ENCODE peak calls at places on chromosomes 12 and 14, in nine cellular contexts. One of them, this sample, is unnamed.

GRCh38 chr12:63222582-63222981 is 71.6 kb upstream of the AVPR1A start:
- DNase-seq in left kidney: no peak
- DNase-seq in NCI-H460: no peak
- DNase-seq in CD8-positive, alpha-beta T cell: no peak
- DNase-seq in ACHN: no peak
- DNase-seq in GF-D8: no peak
- DNase-seq in CD8-positive, alpha-beta memory T cell: no peak
- DNase-seq in Ammon's horn: no peak
- DNase-seq in stimulated activated CD4-positive, alpha-beta T cell treated with anti-CD3 and anti-CD28 coated beads, Interleukin-15, amount 100 ng/mL, for 1 hour: no peak
- DNase-seq in this sample: no peak

GRCh38 chr12:10957741-10958140 is 18.7 kb upstream of the TAS2R14 start:
- DNase-seq in left kidney: no peak
- DNase-seq in NCI-H460: no peak
- DNase-seq in CD8-positive, alpha-beta T cell: no peak
- DNase-seq in ACHN: no peak
- DNase-seq in GF-D8: no peak
- DNase-seq in CD8-positive, alpha-beta memory T cell: no peak
- DNase-seq in Ammon's horn: no peak
- DNase-seq in stimulated activated CD4-positive, alpha-beta T cell treated with anti-CD3 and anti-CD28 coated beads, Interleukin-15, amount 100 ng/mL, for 1 hour: no peak
- DNase-seq in this sample: no peak

GRCh38 chr14:61930101-61930857 is 168.1 kb downstream of the SNAPC1 start:
- DNase-seq in left kidney: no peak
- DNase-seq in NCI-H460: no peak
- DNase-seq in CD8-positive, alpha-beta T cell: no peak
- DNase-seq in ACHN: no peak
- DNase-seq in GF-D8: no peak
- DNase-seq in CD8-positive, alpha-beta memory T cell: no peak
- DNase-seq in Ammon's horn: no peak
- DNase-seq in stimulated activated CD4-positive, alpha-beta T cell treated with anti-CD3 and anti-CD28 coated beads, Interleukin-15, amount 100 ng/mL, for 1 hour: no peak
- DNase-seq in this sample: no peak

GRCh38 chr14:101065696-101066694 is 162.5 kb upstream of the RTL1 start:
- DNase-seq in left kidney: no peak
- DNase-seq in NCI-H460: no peak
- DNase-seq in CD8-positive, alpha-beta T cell: no peak
- DNase-seq in ACHN: no peak
- DNase-seq in GF-D8: no peak
- DNase-seq in CD8-positive, alpha-beta memory T cell: no peak
- DNase-seq in Ammon's horn: no peak
- DNase-seq in stimulated activated CD4-positive, alpha-beta T cell treated with anti-CD3 and anti-CD28 coated beads, Interleukin-15, amount 100 ng/mL, for 1 hour: no peak
- DNase-seq in this sample: no peak

GRCh38 chr12:45988259-45988658 is 2.1 kb downstream of the SCAF11 start:
- DNase-seq in left kidney: no peak
- DNase-seq in NCI-H460: no peak
- DNase-seq in CD8-positive, alpha-beta T cell: no peak
- DNase-seq in ACHN: no peak
- DNase-seq in GF-D8: no peak
- DNase-seq in CD8-positive, alpha-beta memory T cell: no peak
- DNase-seq in Ammon's horn: no peak
- DNase-seq in stimulated activated CD4-positive, alpha-beta T cell treated with anti-CD3 and anti-CD28 coated beads, Interleukin-15, amount 100 ng/mL, for 1 hour: no peak
- DNase-seq in this sample: no peak

GRCh38 chr12:5417500-5417899 is 14.4 kb upstream of the NTF3 start:
- DNase-seq in left kidney: no peak
- DNase-seq in NCI-H460: no peak
- DNase-seq in CD8-positive, alpha-beta T cell: no peak
- DNase-seq in ACHN: no peak
- DNase-seq in GF-D8: no peak
- DNase-seq in CD8-positive, alpha-beta memory T cell: no peak
- DNase-seq in Ammon's horn: no peak
- DNase-seq in stimulated activated CD4-positive, alpha-beta T cell treated with anti-CD3 and anti-CD28 coated beads, Interleukin-15, amount 100 ng/mL, for 1 hour: no peak
- DNase-seq in this sample: no peak

GRCh38 chr12:31470462-31470861 is 120.5 kb downstream of the DENND5B start:
- DNase-seq in left kidney: peak
- DNase-seq in NCI-H460: no peak
- DNase-seq in CD8-positive, alpha-beta T cell: no peak
- DNase-seq in ACHN: no peak
- DNase-seq in GF-D8: no peak
- DNase-seq in CD8-positive, alpha-beta memory T cell: no peak
- DNase-seq in Ammon's horn: no peak
- DNase-seq in stimulated activated CD4-positive, alpha-beta T cell treated with anti-CD3 and anti-CD28 coated beads, Interleukin-15, amount 100 ng/mL, for 1 hour: no peak
- DNase-seq in this sample: no peak

GRCh38 chr12:87163122-87163521 is 866.1 kb downstream of the C12orf50 start:
- DNase-seq in left kidney: no peak
- DNase-seq in NCI-H460: no peak
- DNase-seq in CD8-positive, alpha-beta T cell: no peak
- DNase-seq in ACHN: no peak
- DNase-seq in GF-D8: no peak
- DNase-seq in CD8-positive, alpha-beta memory T cell: no peak
- DNase-seq in Ammon's horn: no peak
- DNase-seq in stimulated activated CD4-positive, alpha-beta T cell treated with anti-CD3 and anti-CD28 coated beads, Interleukin-15, amount 100 ng/mL, for 1 hour: no peak
- DNase-seq in this sample: no peak

GRCh38 chr14:102028733-102029132 is 58.1 kb downstream of the HSP90AA1 start:
- DNase-seq in left kidney: no peak
- DNase-seq in NCI-H460: no peak
- DNase-seq in CD8-positive, alpha-beta T cell: no peak
- DNase-seq in ACHN: no peak
- DNase-seq in GF-D8: no peak
- DNase-seq in CD8-positive, alpha-beta memory T cell: no peak
- DNase-seq in Ammon's horn: no peak
- DNase-seq in stimulated activated CD4-positive, alpha-beta T cell treated with anti-CD3 and anti-CD28 coated beads, Interleukin-15, amount 100 ng/mL, for 1 hour: no peak
- DNase-seq in this sample: peak

GRCh38 chr12:27486986-27487385 is 37.0 kb upstream of the PPFIBP1 start:
- DNase-seq in left kidney: no peak
- DNase-seq in NCI-H460: no peak
- DNase-seq in CD8-positive, alpha-beta T cell: no peak
- DNase-seq in ACHN: no peak
- DNase-seq in GF-D8: no peak
- DNase-seq in CD8-positive, alpha-beta memory T cell: no peak
- DNase-seq in Ammon's horn: no peak
- DNase-seq in stimulated activated CD4-positive, alpha-beta T cell treated with anti-CD3 and anti-CD28 coated beads, Interleukin-15, amount 100 ng/mL, for 1 hour: no peak
- DNase-seq in this sample: no peak

GRCh38 chr12:54019924-54020586 is 8.2 kb upstream of the HOXC6 start:
- DNase-seq in left kidney: peak
- DNase-seq in NCI-H460: no peak
- DNase-seq in CD8-positive, alpha-beta T cell: no peak
- DNase-seq in ACHN: peak
- DNase-seq in GF-D8: no peak
- DNase-seq in CD8-positive, alpha-beta memory T cell: no peak
- DNase-seq in Ammon's horn: no peak
- DNase-seq in stimulated activated CD4-positive, alpha-beta T cell treated with anti-CD3 and anti-CD28 coated beads, Interleukin-15, amount 100 ng/mL, for 1 hour: no peak
- DNase-seq in this sample: no peak

GRCh38 chr14:37197421-37198272 is at the start of gene MIPOL1:
- DNase-seq in left kidney: peak
- DNase-seq in NCI-H460: peak
- DNase-seq in CD8-positive, alpha-beta T cell: no peak
- DNase-seq in ACHN: peak
- DNase-seq in GF-D8: no peak
- DNase-seq in CD8-positive, alpha-beta memory T cell: no peak
- DNase-seq in Ammon's horn: peak
- DNase-seq in stimulated activated CD4-positive, alpha-beta T cell treated with anti-CD3 and anti-CD28 coated beads, Interleukin-15, amount 100 ng/mL, for 1 hour: no peak
- DNase-seq in this sample: peak

GRCh38 chr14:104600805-104601204 is 3.8 kb downstream of the TMEM179 start:
- DNase-seq in left kidney: no peak
- DNase-seq in NCI-H460: no peak
- DNase-seq in CD8-positive, alpha-beta T cell: no peak
- DNase-seq in ACHN: no peak
- DNase-seq in GF-D8: no peak
- DNase-seq in CD8-positive, alpha-beta memory T cell: no peak
- DNase-seq in Ammon's horn: no peak
- DNase-seq in stimulated activated CD4-positive, alpha-beta T cell treated with anti-CD3 and anti-CD28 coated beads, Interleukin-15, amount 100 ng/mL, for 1 hour: no peak
- DNase-seq in this sample: no peak

GRCh38 chr12:119576915-119577314 is 16.7 kb upstream of the TMEM233 start:
- DNase-seq in left kidney: no peak
- DNase-seq in NCI-H460: no peak
- DNase-seq in CD8-positive, alpha-beta T cell: no peak
- DNase-seq in ACHN: no peak
- DNase-seq in GF-D8: no peak
- DNase-seq in CD8-positive, alpha-beta memory T cell: no peak
- DNase-seq in Ammon's horn: no peak
- DNase-seq in stimulated activated CD4-positive, alpha-beta T cell treated with anti-CD3 and anti-CD28 coated beads, Interleukin-15, amount 100 ng/mL, for 1 hour: no peak
- DNase-seq in this sample: no peak

GRCh38 chr12:27822076-27822712 is 42.2 kb upstream of the MANSC4 start:
- DNase-seq in left kidney: no peak
- DNase-seq in NCI-H460: no peak
- DNase-seq in CD8-positive, alpha-beta T cell: peak
- DNase-seq in ACHN: peak
- DNase-seq in GF-D8: peak
- DNase-seq in CD8-positive, alpha-beta memory T cell: peak
- DNase-seq in Ammon's horn: no peak
- DNase-seq in stimulated activated CD4-positive, alpha-beta T cell treated with anti-CD3 and anti-CD28 coated beads, Interleukin-15, amount 100 ng/mL, for 1 hour: peak
- DNase-seq in this sample: no peak

GRCh38 chr14:54785111-54785777 is 117.4 kb downstream of the GCH1 start:
- DNase-seq in left kidney: no peak
- DNase-seq in NCI-H460: no peak
- DNase-seq in CD8-positive, alpha-beta T cell: no peak
- DNase-seq in ACHN: no peak
- DNase-seq in GF-D8: no peak
- DNase-seq in CD8-positive, alpha-beta memory T cell: no peak
- DNase-seq in Ammon's horn: no peak
- DNase-seq in stimulated activated CD4-positive, alpha-beta T cell treated with anti-CD3 and anti-CD28 coated beads, Interleukin-15, amount 100 ng/mL, for 1 hour: no peak
- DNase-seq in this sample: no peak